ENCODE peak calls at places on chromosomes 16 and 17, in ten cellular contexts. G is GM12878, R is transverse colon, K is breast epithelium, S is stomach, N is spleen, V is GM23338, W is H1, C is HCT116, F is SK-N-SH. Q is an unnamed sample. For H3K4me1 and H3K36me3, the result is how much of the 10 kb centered on the place peaks cover.

GRCh38 chr17:72510454-72511016 is 389.7 kb downstream of the SOX9 start:
- DNase-seq in C (no peak), V (no peak), R (no peak), W (no peak), G (peak), N (no peak), K (no peak), F (no peak), S (no peak), Q (no peak)

GRCh38 chr17:48567646-48568354 is 10.3 kb downstream of the HOXB4 start:
- DNase-seq in C (no peak), R (no peak), N (no peak), V (no peak), G (no peak), S (no peak), F (no peak), K (no peak), W (no peak), Q (no peak)

GRCh38 chr16:58931436-58931835 is 197.3 kb upstream of the GOT2 start:
- DNase-seq in N (no peak), W (no peak), K (no peak), C (no peak), S (no peak), G (no peak), F (no peak), V (no peak), R (no peak), Q (no peak)

GRCh38 chr17:17535957-17536356 is 39.8 kb upstream of the RASD1 start:
- DNase-seq in G (no peak), F (peak), V (no peak), N (no peak), W (no peak), C (no peak), K (peak), R (peak), S (peak), Q (peak)

GRCh38 chr17:77836557-77837041 is 121.9 kb upstream of the TNRC6C start:
- DNase-seq in S (no peak), V (no peak), F (no peak), R (no peak), C (peak), W (no peak), K (no peak), G (no peak), N (no peak), Q (peak)

GRCh38 chr17:39576187-39576586 is 31.5 kb downstream of the NEUROD2 start:
- DNase-seq in N (no peak), W (no peak), S (no peak), K (no peak), C (peak), R (no peak), G (no peak), F (peak), V (peak), Q (no peak)

GRCh38 chr17:38579934-38580333 is 25.8 kb downstream of the SRCIN1 start:
- DNase-seq in F (peak), K (no peak), R (no peak), V (peak), S (peak), W (no peak), G (no peak), N (no peak), C (no peak), Q (no peak)

GRCh38 chr17:75241143-75241430 is 20.3 kb downstream of the GGA3 start:
- DNase-seq in F (no peak), G (no peak), C (no peak), N (no peak), S (no peak), V (no peak), K (no peak), R (no peak), W (no peak), Q (no peak)

GRCh38 chr16:13118091-13118490 is 216.7 kb downstream of the SHISA9 start:
- DNase-seq in V (no peak), S (no peak), R (no peak), F (no peak), C (no peak), W (no peak), G (no peak), N (no peak), K (no peak), Q (no peak)

GRCh38 chr16:77592021-77592420 is 130.3 kb upstream of the NUDT7 start:
- DNase-seq in S (no peak), W (no peak), G (no peak), C (no peak), K (no peak), V (no peak), F (no peak), R (no peak), N (no peak), Q (no peak)

GRCh38 chr17:10769840-10770239 is 34.1 kb downstream of the TMEM238L start:
- DNase-seq in G (no peak), R (no peak), N (no peak), F (no peak), V (no peak), W (no peak), K (peak), S (no peak), C (no peak), Q (peak)

GRCh38 chr16:2769100-2769529 is 8.0 kb downstream of the ELOB start:
- DNase-seq in K (no peak), S (no peak), F (no peak), R (no peak), N (peak), W (no peak), C (no peak), G (no peak), V (no peak), Q (no peak)

GRCh38 chr17:64058547-64059115 is 38.2 kb upstream of the ICAM2 start:
- DNase-seq in R (no peak), S (no peak), G (no peak), W (no peak), K (no peak), V (no peak), N (no peak), F (no peak), C (no peak), Q (no peak)

GRCh38 chr16:12133738-12134137 is 157.2 kb downstream of the SNX29 start:
- DNase-seq in K (no peak), C (no peak), W (no peak), V (no peak), F (no peak), S (no peak), N (no peak), R (no peak), G (no peak), Q (no peak)

GRCh38 chr16:89119661-89120141 is 26.0 kb downstream of the ACSF3 start:
- DNase-seq in R (no peak), K (no peak), F (no peak), V (no peak), G (no peak), W (no peak), S (no peak), N (peak), C (no peak), Q (no peak)

GRCh38 chr17:44121997-44122824 is 1.2 kb downstream of the HDAC5 start:
- DNase-seq in N (no peak), R (no peak), V (peak), C (no peak), K (no peak), G (no peak), W (no peak), S (no peak), F (no peak), Q (no peak)

GRCh38 chr16:3022208-3022696 is 1.5 kb downstream of the HCFC1R1 start:
- DNase-seq in C (peak), G (no peak), N (peak), K (peak), S (peak), R (peak), V (peak), F (no peak), W (no peak), Q (peak)

GRCh38 chr16:69936751-69937211 is 14.4 kb upstream of the CLEC18A start:
- DNase-seq in G (no peak), F (no peak), V (no peak), W (no peak), C (no peak), S (no peak), N (peak), K (no peak), R (no peak), Q (no peak)

GRCh38 chr17:75783803-75784472 is 668 bp upstream of the UNK start:
- DNase-seq in G (no peak), C (no peak), S (peak), V (peak), K (no peak), F (no peak), W (no peak), N (peak), R (peak), Q (peak)

GRCh38 chr17:18136357-18136756 is 27.8 kb downstream of the MYO15A start:
- DNase-seq in V (no peak), N (no peak), G (no peak), W (no peak), C (no peak), F (no peak), R (no peak), K (no peak), S (no peak), Q (no peak)

GRCh38 chr17:44927696-44928095 is 12.4 kb upstream of the GFAP start:
- DNase-seq in S (no peak), V (no peak), C (no peak), N (peak), G (no peak), K (peak), F (no peak), W (no peak), R (no peak), Q (no peak)

GRCh38 chr17:45675012-45675411 is 109.1 kb upstream of the CRHR1 start:
- DNase-seq in N (no peak), S (no peak), C (no peak), K (no peak), W (no peak), G (no peak), F (no peak), V (no peak), R (no peak), Q (no peak)

GRCh38 chr17:79272666-79273219 is 198.1 kb downstream of the ENGASE start:
- DNase-seq in S (no peak), W (no peak), G (no peak), R (no peak), V (no peak), N (no peak), K (no peak), F (peak), C (peak), Q (no peak)

GRCh38 chr17:77555741-77556291 is 402.7 kb upstream of the TNRC6C start:
- DNase-seq in W (no peak), K (no peak), F (peak), G (no peak), R (peak), N (no peak), S (no peak), C (no peak), V (no peak), Q (peak)

GRCh38 chr16:4392382-4393242 is 21.0 kb downstream of the VASN start:
- DNase-seq in K (no peak), F (peak), C (no peak), N (peak), G (no peak), R (no peak), V (peak), S (peak), W (peak), Q (no peak)

GRCh38 chr17:67390646-67391480 is 13.8 kb downstream of the PITPNC1 start:
- DNase-seq in W (no peak), V (no peak), C (peak), K (no peak), G (peak), R (peak), F (no peak), S (peak), N (peak), Q (no peak)

GRCh38 chr17:31136319-31136718 is 41.5 kb downstream of the NF1 start:
- DNase-seq in S (no peak), V (no peak), W (no peak), G (no peak), R (no peak), N (no peak), K (no peak), F (no peak), C (no peak), Q (no peak)

GRCh38 chr16:69922200-69922599 is 28.9 kb upstream of the CLEC18A start:
- DNase-seq in S (no peak), K (no peak), W (no peak), F (no peak), G (no peak), V (no peak), N (no peak), R (no peak), C (no peak), Q (no peak)

GRCh38 chr17:55518549-55518948 is 7.3 kb upstream of the SMIM36 start:
- DNase-seq in W (no peak), F (no peak), S (no peak), K (no peak), N (no peak), R (no peak), G (no peak), V (no peak), C (no peak), Q (no peak)

GRCh38 chr17:50055055-50055425 is 870 bp upstream of the ITGA3 start:
- DNase-seq in C (peak), G (no peak), K (peak), F (no peak), N (no peak), S (peak), R (peak), W (no peak), V (peak), Q (no peak)

GRCh38 chr16:89191033-89191900 is 9.1 kb downstream of the SLC22A31 start:
- DNase-seq in C (no peak), F (peak), G (no peak), N (peak), W (no peak), V (no peak), R (no peak), K (no peak), S (no peak), Q (no peak)

GRCh38 chr17:59357219-59357699 is 25.8 kb downstream of the YPEL2 start:
- DNase-seq in K (no peak), G (no peak), R (no peak), W (no peak), S (no peak), N (no peak), V (no peak), F (no peak), C (no peak), Q (no peak)

GRCh38 chr16:9090101-9090959 is 1.1 kb upstream of the HAPSTR1 start:
- DNase-seq in W (no peak), S (peak), N (peak), G (no peak), F (peak), V (peak), K (peak), C (no peak), R (peak), Q (peak)

GRCh38 chr16:79361132-79361751 is 239.3 kb downstream of the MAF start:
- DNase-seq in R (no peak), N (no peak), S (no peak), V (no peak), W (no peak), G (no peak), F (no peak), C (no peak), K (no peak), Q (no peak)

GRCh38 chr16:51337662-51338061 is 186.6 kb upstream of the SALL1 start:
- DNase-seq in N (no peak), R (no peak), G (no peak), F (no peak), W (no peak), C (no peak), V (peak), S (no peak), K (no peak), Q (no peak)

GRCh38 chr17:8376302-8377067 is at the start of gene KRABD2:
- DNase-seq in G (peak), N (peak), F (peak), V (peak), R (peak), S (peak), W (peak), K (peak), C (peak), Q (peak)
- H3K4me1 ChIP-seq in G (under half), N (half or more), F (under half), V (under half), R (under half), S (half or more), W (under half), K (under half), C (under half), Q (under half)

DNA sequence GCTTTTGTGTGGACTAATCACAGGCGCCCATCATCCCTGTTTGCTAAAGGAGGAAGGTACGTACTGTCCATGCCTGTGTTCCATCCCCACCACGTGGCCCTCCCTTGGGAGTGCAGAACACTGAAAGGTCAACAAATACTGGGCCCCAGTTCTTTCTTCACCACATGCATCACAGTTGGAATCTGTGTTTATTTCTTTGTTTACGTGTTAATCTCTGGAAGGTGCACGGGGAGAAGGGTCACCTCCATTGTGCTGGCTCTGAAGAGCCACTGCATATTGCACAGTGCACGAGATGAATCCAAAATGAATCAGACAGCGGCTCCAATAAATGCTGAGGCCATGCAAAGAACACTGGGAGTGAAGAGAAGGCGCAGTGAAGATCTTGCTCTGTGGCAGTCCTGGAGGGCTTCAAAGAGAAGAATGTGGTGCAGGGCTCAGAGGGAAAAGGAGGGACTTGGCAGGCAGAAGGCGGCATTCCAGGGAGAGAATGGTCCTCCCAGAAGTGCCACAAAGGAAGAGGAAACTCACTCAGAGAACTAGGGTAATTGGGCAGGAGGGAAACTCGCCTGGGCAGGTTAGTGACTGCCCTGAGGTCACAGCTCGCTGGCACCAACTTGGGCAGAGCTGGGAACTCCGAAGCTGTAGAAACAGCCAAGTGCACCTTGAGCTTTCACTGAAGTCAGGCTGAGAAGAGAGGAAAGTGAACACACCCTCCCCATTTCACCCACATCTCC is 3.7 kb downstream of the RPH3AL start:
- DNase-seq in K (peak), W (no peak), R (peak), S (peak), G (no peak), N (peak), V (no peak), C (no peak), F (no peak), Q (peak)
- TF ChIP-seq POLR2AphosphoS5 in K (peak), W (no peak), R (no peak), S (peak), G (no peak), N (no peak), V (no peak), C (no peak), F (no peak), Q (no peak)

GRCh38 chr16:28130099-28131088 is 66.9 kb upstream of the GSG1L start:
- DNase-seq in V (peak), G (no peak), N (no peak), S (no peak), R (no peak), C (no peak), F (no peak), W (no peak), K (no peak), Q (no peak)

GRCh38 chr16:28120754-28121153 is 57.2 kb upstream of the GSG1L start:
- DNase-seq in V (no peak), C (no peak), K (no peak), R (no peak), W (no peak), S (no peak), F (no peak), G (no peak), N (no peak), Q (no peak)

GRCh38 chr16:28126684-28127620 is 63.4 kb upstream of the GSG1L start:
- DNase-seq in R (no peak), C (no peak), F (no peak), S (no peak), N (no peak), V (no peak), K (no peak), G (no peak), W (no peak), Q (no peak)

GRCh38 chr16:28121527-28121926 is 58.0 kb upstream of the GSG1L start:
- DNase-seq in C (no peak), F (no peak), S (no peak), W (no peak), G (no peak), V (no peak), R (no peak), N (no peak), K (no peak), Q (no peak)

GRCh38 chr16:28125592-28125991 is 62.1 kb upstream of the GSG1L start:
- DNase-seq in W (no peak), S (no peak), F (no peak), R (no peak), C (no peak), G (no peak), K (no peak), V (no peak), N (no peak), Q (no peak)
- H3K36me3 ChIP-seq in W (half or more), S (under half), F (half or more), R (half or more), C (half or more), G (under half), K (under half), V (under half), N (half or more), Q (under half)

GRCh38 chr16:67395458-67396158 is 2.3 kb upstream of the TPPP3 start:
- DNase-seq in C (no peak), V (no peak), S (no peak), R (no peak), G (no peak), F (no peak), W (no peak), K (no peak), N (peak), Q (peak)
- H3K4me1 ChIP-seq in C (under half), V (under half), S (half or more), R (half or more), G (under half), F (half or more), W (under half), K (under half), N (half or more), Q (under half)

GRCh38 chr17:5439446-5439764 is 450 bp upstream of the C1QBP start:
- DNase-seq in W (no peak), K (no peak), S (no peak), C (no peak), V (no peak), R (no peak), F (no peak), N (no peak), G (no peak), Q (no peak)

GRCh38 chr17:5438716-5439445 is at the start of gene C1QBP:
- DNase-seq in S (peak), V (peak), R (peak), K (peak), C (peak), F (peak), N (peak), G (peak), W (peak), Q (peak)

GRCh38 chr17:5431929-5432556 is 6.9 kb downstream of the C1QBP start:
- DNase-seq in N (no peak), K (no peak), C (no peak), R (no peak), V (no peak), S (no peak), F (no peak), W (no peak), G (no peak), Q (no peak)

GRCh38 chr17:5437721-5438317 is 1.1 kb downstream of the C1QBP start:
- DNase-seq in N (no peak), F (peak), V (no peak), W (no peak), G (no peak), R (no peak), C (no peak), K (no peak), S (no peak), Q (no peak)

DNA sequence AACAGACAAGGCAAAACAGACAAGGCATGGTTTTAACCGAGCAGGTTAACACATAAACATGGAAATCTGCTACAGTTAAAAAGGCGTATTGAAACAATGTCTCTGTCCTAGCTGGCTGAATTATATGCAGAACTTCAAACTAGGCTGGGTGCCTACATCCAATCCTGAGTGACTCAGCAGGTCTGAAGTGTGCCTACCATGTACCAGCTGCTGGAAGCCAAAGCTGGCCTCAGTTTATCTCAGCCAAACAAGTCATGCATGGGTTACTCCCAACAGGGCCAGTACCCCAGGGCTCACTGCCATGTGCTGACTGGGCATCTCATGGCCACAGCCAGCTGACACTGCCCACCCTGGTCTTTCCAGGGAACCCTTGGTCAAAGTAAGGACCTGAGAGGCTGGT is 4.0 kb downstream of the C1QBP start:
- DNase-seq in S (no peak), R (no peak), F (no peak), W (no peak), N (no peak), G (no peak), C (no peak), K (no peak), V (no peak), Q (no peak)
- TF ChIP-seq POLR2AphosphoS5 in S (no peak), R (no peak), F (no peak), W (no peak), N (no peak), G (no peak), C (peak), K (no peak), V (no peak), Q (no peak)

GRCh38 chr16:54862529-54862928 is 68.1 kb upstream of the IRX5 start:
- DNase-seq in W (no peak), C (no peak), S (no peak), K (no peak), V (no peak), G (no peak), N (no peak), F (no peak), R (no peak), Q (no peak)
- H3K36me3 ChIP-seq in W (under half), C (under half), S (under half), K (under half), V (under half), G (under half), N (under half), F (under half), R (under half), Q (under half)